ENCODE peak calls at places on chromosomes 16 and 17, in five cellular contexts. V is endothelial cell of umbilical vein, K is testis, W is GM12891, Z is IMR-90. P is an unnamed sample.

GRCh38 chr16:85382717-85383118 is 230.4 kb upstream of the GSE1 start:
- DNase-seq in V (no peak), Z (no peak), W (no peak), K (no peak), P (no peak)

GRCh38 chr16:62549875-62550274 is 513.6 kb upstream of the CDH8 start:
- DNase-seq in V (no peak), W (no peak), K (no peak), Z (no peak), P (no peak)

GRCh38 chr17:72699566-72699965 is 392.9 kb downstream of the SLC39A11 start:
- DNase-seq in W (no peak), Z (peak; percentile 39), V (no peak), K (peak; percentile 79), P (no peak)

GRCh38 chr16:28524544-28525179 is 14.1 kb downstream of the NUPR1 start:
- DNase-seq in Z (no peak), K (no peak), W (no peak), V (no peak), P (no peak)

GRCh38 chr17:50588391-50589111 is 28.0 kb downstream of the CACNA1G start:
- DNase-seq in Z (no peak), W (no peak), V (peak; percentile 7), K (peak; percentile 76), P (no peak)

GRCh38 chr16:363110-364090 is 6.9 kb downstream of the MRPL28 start:
- DNase-seq in K (no peak), V (no peak), W (no peak), Z (no peak), P (no peak)

GRCh38 chr16:24700549-24701392 is 28.7 kb upstream of the TNRC6A start:
- DNase-seq in W (no peak), K (peak; percentile 86), Z (peak; percentile 98), V (peak; percentile 94), P (peak; percentile 60)

GRCh38 chr17:58317421-58318064 is 11.1 kb downstream of the TSPOAP1 start:
- DNase-seq in V (peak; percentile 26), K (peak; percentile 66), W (peak; percentile 77), Z (peak; percentile 75), P (peak; percentile 69)

GRCh38 chr17:42097691-42098661 is at the start of gene ZNF385C:
- DNase-seq in W (peak; percentile 61), Z (no peak), V (no peak), K (no peak), P (no peak)

GRCh38 chr17:62824290-62825135 is 16.4 kb upstream of the MARCHF10 start:
- DNase-seq in V (no peak), W (no peak), K (no peak), Z (peak; percentile 95), P (no peak)

GRCh38 chr16:17277981-17278381 is 192.8 kb downstream of the XYLT1 start:
- DNase-seq in K (peak; percentile 51), Z (peak; percentile 7), W (no peak), V (no peak), P (peak; percentile 70)

GRCh38 chr17:37826497-37827115 is 81.7 kb upstream of the HNF1B start:
- DNase-seq in W (no peak), K (no peak), V (no peak), Z (no peak), P (no peak)

GRCh38 chr16:8567355-8568230 is 22.7 kb downstream of the TMEM114 start:
- DNase-seq in V (peak; percentile 85), W (peak; percentile 63), K (peak; percentile 79), Z (peak; percentile 88), P (peak; percentile 80)

GRCh38 chr16:9695152-9695551 is 487.1 kb downstream of the GRIN2A start:
- DNase-seq in K (no peak), W (no peak), Z (no peak), V (no peak), P (no peak)

GRCh38 chr17:59372138-59372751 is 40.8 kb downstream of the YPEL2 start:
- DNase-seq in K (peak; percentile 60), V (peak; percentile 93), Z (peak; percentile 54), W (no peak), P (peak; percentile 68)
- TF ChIP-seq POLR2A in K (no peak), V (no peak), Z (no peak), W (no peak), P (no peak)

DNA sequence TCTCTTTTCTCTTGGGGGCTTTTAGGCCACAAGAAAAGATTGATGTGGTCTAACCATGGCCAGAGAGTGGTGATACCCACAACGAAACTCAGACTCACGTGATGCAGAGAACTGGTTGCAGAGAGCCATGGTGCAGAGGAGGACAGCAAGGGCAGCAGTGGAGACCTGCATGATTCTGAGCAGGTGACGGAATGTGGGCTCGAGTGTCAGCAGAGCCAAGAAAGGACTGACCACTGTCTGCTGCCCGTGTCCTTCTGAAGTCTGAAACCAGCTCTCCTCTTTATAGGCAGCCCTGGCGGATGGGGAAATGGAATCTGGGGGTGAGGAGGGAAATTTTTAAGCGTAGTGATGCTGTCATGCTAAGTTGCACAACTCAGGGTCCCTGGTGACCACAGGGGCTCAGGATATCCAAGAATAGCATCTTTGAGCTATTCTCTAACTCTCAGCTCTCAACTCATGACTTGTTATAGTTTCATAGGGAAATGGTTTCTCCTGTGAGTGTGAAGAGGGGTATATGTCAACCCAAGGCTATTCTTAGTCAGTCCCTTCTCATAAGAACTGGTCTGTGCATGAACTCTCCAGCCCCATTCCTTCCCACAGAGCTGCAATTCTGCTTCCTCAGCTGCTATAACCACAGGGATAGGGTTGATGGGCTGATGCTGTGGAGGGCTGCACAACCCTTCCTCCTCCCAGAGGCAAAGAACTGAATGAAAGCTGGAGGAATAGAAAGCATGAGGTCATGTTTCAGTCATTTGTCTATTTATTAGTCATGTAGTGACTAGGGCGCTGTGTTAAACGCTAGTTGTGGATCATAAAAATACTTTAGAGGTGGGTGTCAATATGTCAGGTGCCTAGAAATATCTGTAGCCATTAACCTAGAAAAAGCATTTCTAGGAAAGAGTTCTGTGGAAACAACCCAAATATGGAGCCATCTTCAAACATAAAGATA is at the start of gene CCL3:
- DNase-seq in V (no peak), W (peak; percentile 21), K (no peak), Z (no peak), P (peak; percentile 26)
- TF ChIP-seq POLR2A in V (no peak), W (peak; percentile 99), K (no peak), Z (no peak), P (no peak)

GRCh38 chr17:82246365-82247174 is 17.7 kb downstream of the SLC16A3 start:
- DNase-seq in Z (peak; percentile 63), W (no peak), V (peak; percentile 30), K (peak; percentile 59), P (peak; percentile 35)
- TF ChIP-seq POLR2A in Z (no peak), W (peak; percentile 47), V (peak; percentile 57), K (no peak), P (no peak)

DNA sequence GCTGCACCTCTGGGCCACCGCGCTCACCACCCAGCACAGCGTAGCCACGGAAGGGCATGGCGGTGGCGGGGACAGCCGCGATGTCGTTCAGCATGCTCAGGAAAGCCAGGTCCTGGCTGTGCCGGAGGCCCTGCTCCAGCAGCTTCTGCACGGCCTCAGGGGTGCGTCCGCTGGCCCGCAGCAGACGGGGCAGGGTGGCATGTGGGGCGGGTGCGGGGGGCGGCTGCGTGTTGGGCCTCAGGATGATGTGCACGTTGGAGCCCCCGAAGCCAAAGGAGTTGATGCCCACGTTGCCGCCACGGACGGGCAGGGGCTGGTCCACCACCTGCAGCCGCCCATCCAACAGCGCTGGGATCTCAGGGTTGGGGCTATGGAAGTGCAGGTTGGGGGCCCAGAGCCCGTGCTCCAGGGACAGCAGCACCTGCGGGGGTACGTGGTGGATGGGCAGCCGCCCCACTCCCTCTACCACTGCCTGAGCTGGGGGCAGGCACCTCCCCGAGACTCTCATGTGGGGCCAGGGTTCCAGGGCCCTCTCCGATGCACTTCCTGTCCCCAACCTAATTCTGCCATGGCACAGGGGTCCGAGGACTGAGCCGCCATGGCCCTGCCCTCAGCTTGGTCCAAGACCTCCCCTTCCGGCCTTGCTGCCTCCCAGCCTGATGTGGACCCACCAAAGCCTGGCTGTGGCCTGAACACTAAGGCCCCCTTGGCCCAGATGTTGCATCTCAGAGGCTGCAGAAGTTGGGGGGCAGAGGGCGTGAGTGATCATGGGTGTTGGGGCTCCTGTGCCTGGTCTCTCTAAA is 6.6 kb downstream of the FASN start:
- DNase-seq in K (no peak), W (no peak), Z (no peak), V (no peak), P (no peak)
- TF ChIP-seq POLR2A in K (no peak), W (no peak), Z (no peak), V (no peak), P (no peak)

GRCh38 chr17:43416998-43417891 is 18.5 kb downstream of the ARL4D start:
- DNase-seq in Z (peak; percentile 37), V (no peak), W (no peak), K (peak; percentile 87), P (peak; percentile 76)

GRCh38 chr17:43423777-43424455 is 25.1 kb downstream of the ARL4D start:
- DNase-seq in W (no peak), Z (no peak), V (no peak), K (no peak), P (no peak)

DNA sequence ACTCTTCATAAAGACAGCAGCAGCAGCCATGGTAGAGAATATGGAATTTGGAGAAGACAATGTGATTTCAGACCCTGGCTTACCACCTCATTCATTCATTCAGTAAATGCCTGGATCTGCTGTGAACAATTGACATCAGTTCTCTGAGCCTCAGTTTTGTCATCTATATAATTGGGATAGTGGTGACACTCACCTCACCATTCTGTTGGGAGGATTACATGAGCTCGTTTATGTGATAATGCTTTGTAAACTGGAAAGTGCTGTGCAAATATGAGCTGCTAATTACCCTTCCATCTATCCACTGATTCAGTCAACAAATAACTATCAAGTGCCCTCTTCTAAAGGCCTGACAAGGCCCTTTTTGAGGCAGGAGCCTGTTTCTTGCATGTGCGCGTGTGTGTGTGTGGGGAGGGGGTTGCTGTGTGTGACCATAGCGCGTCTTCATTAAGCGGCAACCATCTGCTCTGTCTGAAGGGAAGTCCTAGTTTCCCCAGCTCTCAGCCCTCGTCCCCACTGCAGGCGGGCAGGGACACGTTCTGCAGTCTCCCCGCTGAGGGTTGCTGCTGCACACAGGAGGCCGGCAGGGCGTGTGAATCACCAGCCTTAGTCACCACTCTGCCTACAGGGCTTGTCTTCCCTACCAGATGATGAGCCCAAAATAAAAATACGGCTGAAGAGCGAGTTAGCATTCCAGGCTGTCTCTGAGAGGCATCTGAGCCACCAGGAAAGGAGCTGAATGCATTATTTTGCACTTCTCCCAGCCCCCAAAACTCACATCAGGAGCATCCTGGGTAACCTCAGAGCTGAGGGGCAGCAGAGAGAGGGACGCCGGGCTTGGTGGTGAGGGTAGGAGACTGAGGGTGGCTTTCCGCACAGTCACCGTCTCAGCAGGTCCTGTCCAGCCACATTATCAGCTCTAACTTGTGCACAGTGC is 19.9 kb downstream of the ARL4D start:
- DNase-seq in Z (peak; percentile 92), W (no peak), K (no peak), V (no peak), P (peak; percentile 37)
- TF ChIP-seq POLR2A in Z (no peak), W (no peak), K (no peak), V (no peak), P (no peak)